ENCODE peak calls at places on chromosomes 7 and 10, in nine cellular contexts. B, V, L, F, W, O, K, A and M are unnamed samples.

GRCh38 chr10:1162481-1163203 is 106.5 kb downstream of the WDR37 start:
- DNase-seq in A (no peak), V (no peak), F (no peak), W (no peak), K (no peak), L (no peak), O (no peak), B (no peak), M (no peak)

GRCh38 chr7:91898240-91898992 is 17.9 kb upstream of the MTERF1 start:
- DNase-seq in B (no peak), O (no peak), K (no peak), V (no peak), F (no peak), L (no peak), A (no peak), W (no peak), M (no peak)

GRCh38 chr10:103917326-103918052 is 495 bp downstream of the STN1 start:
- DNase-seq in B (no peak), L (peak), O (no peak), K (peak), F (no peak), V (peak), A (no peak), W (peak), M (no peak)

GRCh38 chr7:2843711-2844152 is 376 bp downstream of the GNA12 start:
- DNase-seq in V (peak), K (no peak), W (no peak), F (peak), O (no peak), L (no peak), B (no peak), A (no peak), M (no peak)

GRCh38 chr7:36784991-36785940 is 61.0 kb upstream of the AOAH start:
- DNase-seq in V (no peak), W (peak), F (peak), O (peak), K (peak), B (peak), A (no peak), L (no peak), M (no peak)

GRCh38 chr10:132616995-132617780 is 79.6 kb downstream of the INPP5A start:
- DNase-seq in O (no peak), F (no peak), B (no peak), A (no peak), W (no peak), V (no peak), K (no peak), L (no peak), M (no peak)

GRCh38 chr7:76069238-76069638 is 21.3 kb downstream of the MDH2 start:
- DNase-seq in F (no peak), B (peak), V (peak), L (peak), K (peak), W (peak), O (peak), A (no peak), M (peak)

GRCh38 chr7:99005776-99006175 is 127.4 kb downstream of the TRRAP start:
- DNase-seq in V (no peak), L (no peak), A (no peak), W (no peak), F (no peak), B (no peak), O (no peak), K (no peak), M (no peak)

GRCh38 chr10:73485320-73485719 is 10.5 kb downstream of the PPP3CB start:
- DNase-seq in F (no peak), L (no peak), W (no peak), O (no peak), V (no peak), K (no peak), B (no peak), A (no peak), M (no peak)

GRCh38 chr10:22345301-22346086 is at the start of gene SPAG6:
- DNase-seq in V (peak), F (peak), B (no peak), O (peak), K (no peak), L (peak), W (no peak), A (no peak), M (no peak)

GRCh38 chr10:51397244-51397643 is 302.2 kb downstream of the CSTF2T start:
- DNase-seq in B (no peak), O (no peak), W (no peak), F (no peak), K (no peak), A (no peak), L (no peak), V (no peak), M (no peak)

GRCh38 chr10:60958892-60959601 is 15.1 kb upstream of the RHOBTB1 start:
- DNase-seq in W (no peak), L (no peak), F (no peak), O (no peak), V (no peak), A (no peak), K (no peak), B (no peak), M (no peak)

GRCh38 chr10:99676435-99676834 is 17.1 kb downstream of the ENTPD7 start:
- DNase-seq in K (no peak), A (no peak), W (no peak), V (no peak), F (no peak), B (no peak), O (no peak), L (no peak), M (no peak)